ENCODE peak calls at places on chromosomes 13 and 19, in seven cellular contexts. C is LoVo, B is neural crest cell, U is LHCN-M2, D is substantia nigra, N is mucosa of gallbladder, K is T-helper 2 cell. X is an unnamed sample.
A peak's percentile ranks its signal among the peaks of the same experiment; 100 is the strongest.

GRCh38 chr13:67736646-67737420 is 506.7 kb upstream of the PCDH9 start:
- DNase-seq in U (peak; percentile 96), K (no peak), D (no peak), B (peak; percentile 44), N (no peak), C (no peak), X (peak; percentile 2)

GRCh38 chr19:38649305-38650179 is 2.1 kb downstream of the ACTN4 start:
- DNase-seq in K (no peak), N (peak; percentile 54), C (peak; percentile 68), D (no peak), B (no peak), U (peak; percentile 72), X (peak; percentile 55)

GRCh38 chr13:26867451-26868067 is 107.0 kb upstream of the GPR12 start:
- DNase-seq in B (peak; percentile 45), C (peak; percentile 15), K (no peak), U (peak; percentile 22), N (peak; percentile 23), D (no peak), X (peak; percentile 38)

GRCh38 chr19:48424694-48425219 is 21.0 kb upstream of the GRWD1 start:
- DNase-seq in B (no peak), N (no peak), K (no peak), C (no peak), U (peak; percentile 26), D (peak; percentile 29), X (peak; percentile 77)

GRCh38 chr19:1304197-1304924 is 18.7 kb downstream of the EFNA2 start:
- DNase-seq in C (no peak), K (no peak), D (no peak), B (no peak), N (peak; percentile 42), U (no peak), X (no peak)

GRCh38 chr13:29917573-29918091 is 67.2 kb upstream of the UBL3 start:
- DNase-seq in D (no peak), U (no peak), K (no peak), B (no peak), C (no peak), N (no peak), X (no peak)

GRCh38 chr13:30222253-30222652 is 85.1 kb downstream of the KATNAL1 start:
- DNase-seq in N (no peak), K (no peak), D (no peak), C (no peak), B (no peak), U (peak; percentile 12), X (no peak)

GRCh38 chr19:13859361-13859880 is 17.5 kb upstream of the NANOS3 start:
- DNase-seq in B (no peak), U (no peak), D (no peak), K (no peak), N (no peak), C (no peak), X (peak; percentile 51)

GRCh38 chr13:49495783-49496762 is at the start of gene PHF11:
- DNase-seq in K (peak; percentile 78), N (peak; percentile 70), U (peak; percentile 77), B (peak; percentile 50), D (peak; percentile 56), C (peak; percentile 77), X (peak; percentile 91)

GRCh38 chr13:27619711-27620376 is 485 bp downstream of the LNX2 start:
- DNase-seq in K (peak; percentile 34), C (peak; percentile 1), B (peak; percentile 23), D (no peak), U (peak; percentile 35), N (no peak), X (no peak)

GRCh38 chr13:102584423-102584822 is 12.4 kb upstream of the TPP2 start:
- DNase-seq in C (no peak), K (no peak), D (no peak), B (no peak), U (no peak), N (no peak), X (no peak)

GRCh38 chr13:51453308-51453958 is 597 bp upstream of the INTS6 start:
- DNase-seq in U (no peak), D (no peak), K (peak; percentile 73), C (no peak), B (no peak), N (peak; percentile 81), X (peak; percentile 88)

X was measured in H7.